ENCODE peak calls at places on chromosome 18, in seven cellular contexts. B, V, U, Z, F, O and A are unnamed samples.

GRCh38 chr18:23588836-23589560 is 2.7 kb upstream of the NPC1 start:
- DNase-seq in B (peak), V (no peak), U (peak), Z (no peak), F (no peak), O (no peak), A (no peak)

GRCh38 chr18:68549257-68549871 is 165.5 kb downstream of the TMX3 start:
- DNase-seq in B (peak), V (no peak), U (peak), Z (no peak), F (peak), O (no peak), A (no peak)

GRCh38 chr18:61851940-61852451 is 40.8 kb downstream of the RNF152 start:
- DNase-seq in B (peak), V (no peak), U (peak), Z (no peak), F (peak), O (no peak), A (no peak)

GRCh38 chr18:28767201-28767600 is 590.3 kb upstream of the CDH2 start:
- DNase-seq in B (peak), V (no peak), U (peak), Z (no peak), F (peak), O (no peak), A (no peak)

GRCh38 chr18:80233201-80233835 is 14.0 kb downstream of the PARD6G start:
- DNase-seq in B (no peak), V (no peak), U (no peak), Z (no peak), F (no peak), O (no peak), A (no peak)

GRCh38 chr18:23694642-23695430 is 5.6 kb downstream of the LAMA3 start:
- DNase-seq in B (no peak), V (no peak), U (no peak), Z (no peak), F (no peak), O (no peak), A (no peak)

GRCh38 chr18:658947-659533 is 1.6 kb downstream of the TYMS start:
- DNase-seq in B (no peak), V (no peak), U (no peak), Z (no peak), F (no peak), O (no peak), A (no peak)

GRCh38 chr18:34659579-34660517 is 50.2 kb upstream of the DTNA start:
- DNase-seq in B (peak), V (no peak), U (peak), Z (no peak), F (peak), O (peak), A (peak)

GRCh38 chr18:54250846-54251251 is 18.5 kb upstream of the POLI start:
- DNase-seq in B (no peak), V (no peak), U (no peak), Z (no peak), F (no peak), O (no peak), A (no peak)

GRCh38 chr18:13003466-13003896 is 12.3 kb downstream of the CEP192 start:
- DNase-seq in B (peak), V (no peak), U (peak), Z (no peak), F (peak), O (peak), A (no peak)

GRCh38 chr18:58949031-58949430 is 84.4 kb downstream of the ZNF532 start:
- DNase-seq in B (no peak), V (no peak), U (no peak), Z (no peak), F (no peak), O (no peak), A (no peak)

GRCh38 chr18:49238433-49239042 is 221.9 kb downstream of the DYM start:
- DNase-seq in B (peak), V (no peak), U (peak), Z (no peak), F (peak), O (peak), A (no peak)

GRCh38 chr18:50806208-50806616 is 13.6 kb downstream of the MRO start:
- DNase-seq in B (peak), V (no peak), U (no peak), Z (no peak), F (no peak), O (peak), A (peak)

GRCh38 chr18:28168725-28169124 is 8.2 kb downstream of the CDH2 start:
- DNase-seq in B (no peak), V (no peak), U (no peak), Z (no peak), F (no peak), O (no peak), A (no peak)

GRCh38 chr18:37617623-37618022 is 52.0 kb upstream of the CELF4 start:
- DNase-seq in B (no peak), V (no peak), U (no peak), Z (no peak), F (no peak), O (no peak), A (no peak)

GRCh38 chr18:69357590-69357989 is 43.1 kb upstream of the DOK6 start:
- DNase-seq in B (no peak), V (no peak), U (no peak), Z (no peak), F (no peak), O (no peak), A (no peak)

GRCh38 chr18:1103567-1103966 is 198.9 kb downstream of the ADCYAP1 start:
- DNase-seq in B (no peak), V (no peak), U (no peak), Z (no peak), F (no peak), O (no peak), A (no peak)

GRCh38 chr18:43692291-43692690 is 415.0 kb upstream of the SYT4 start:
- DNase-seq in B (peak), V (no peak), U (peak), Z (no peak), F (peak), O (no peak), A (no peak)

GRCh38 chr18:55510809-55511208 is 77.2 kb downstream of the TCF4 start:
- DNase-seq in B (peak), V (no peak), U (peak), Z (no peak), F (peak), O (no peak), A (no peak)

GRCh38 chr18:46386788-46387187 is 270.2 kb downstream of the LOXHD1 start:
- DNase-seq in B (peak), V (no peak), U (peak), Z (no peak), F (no peak), O (peak), A (no peak)

GRCh38 chr18:49123431-49123830 is 172.7 kb upstream of the SMAD7 start:
- DNase-seq in B (no peak), V (no peak), U (peak), Z (no peak), F (no peak), O (no peak), A (no peak)

GRCh38 chr18:48838166-48838775 is 112.5 kb downstream of the SMAD7 start:
- DNase-seq in B (no peak), V (no peak), U (no peak), Z (no peak), F (no peak), O (no peak), A (peak)

GRCh38 chr18:43012951-43013350 is 102.5 kb downstream of the RIT2 start:
- DNase-seq in B (no peak), V (no peak), U (no peak), Z (no peak), F (peak), O (no peak), A (no peak)

GRCh38 chr18:7367336-7367735 is 136.4 kb downstream of the LRRC30 start:
- DNase-seq in B (no peak), V (no peak), U (no peak), Z (no peak), F (no peak), O (no peak), A (no peak)

GRCh38 chr18:23133860-23134779 is 1.2 kb upstream of the CABLES1 start:
- DNase-seq in B (no peak), V (no peak), U (no peak), Z (no peak), F (no peak), O (peak), A (peak)

GRCh38 chr18:32301976-32302743 is 112.3 kb downstream of the MEP1B start:
- DNase-seq in B (peak), V (no peak), U (peak), Z (no peak), F (peak), O (no peak), A (no peak)

GRCh38 chr18:24703316-24703715 is 242.9 kb downstream of the HRH4 start:
- DNase-seq in B (no peak), V (no peak), U (no peak), Z (no peak), F (no peak), O (no peak), A (no peak)

GRCh38 chr18:48393170-48393569 is 16.0 kb downstream of the ZBTB7C start:
- DNase-seq in B (no peak), V (no peak), U (no peak), Z (no peak), F (no peak), O (no peak), A (no peak)

GRCh38 chr18:10015941-10016819 is 102.4 kb downstream of the VAPA start:
- DNase-seq in B (peak), V (no peak), U (peak), Z (no peak), F (peak), O (peak), A (no peak)

GRCh38 chr18:36711813-36712444 is 116.9 kb downstream of the TPGS2 start:
- DNase-seq in B (peak), V (no peak), U (peak), Z (no peak), F (peak), O (no peak), A (no peak)

GRCh38 chr18:80166240-80166639 is 57.2 kb downstream of the ADNP2 start:
- DNase-seq in B (no peak), V (no peak), U (no peak), Z (no peak), F (no peak), O (no peak), A (peak)

GRCh38 chr18:26965206-26965605 is 99.7 kb upstream of the AQP4 start:
- DNase-seq in B (no peak), V (no peak), U (no peak), Z (no peak), F (no peak), O (no peak), A (no peak)

GRCh38 chr18:49548266-49548665 is 13.6 kb upstream of the LIPG start:
- DNase-seq in B (no peak), V (no peak), U (no peak), Z (no peak), F (peak), O (no peak), A (no peak)

GRCh38 chr18:25786778-25787177 is 303.6 kb downstream of the SS18 start:
- DNase-seq in B (peak), V (no peak), U (peak), Z (no peak), F (peak), O (no peak), A (no peak)

GRCh38 chr18:59705145-59705544 is 7.9 kb upstream of the CCBE1 start:
- DNase-seq in B (peak), V (no peak), U (peak), Z (no peak), F (peak), O (no peak), A (no peak)

GRCh38 chr18:63315879-63316278 is 3.7 kb downstream of the BCL2 start:
- DNase-seq in B (no peak), V (no peak), U (no peak), Z (no peak), F (no peak), O (no peak), A (no peak)
- H3K4me3 ChIP-seq in B (no peak), V (peak), U (peak), Z (peak), F (no peak), O (no peak), A (no peak)

GRCh38 chr18:2222270-2223185 is 348.8 kb downstream of the METTL4 start:
- DNase-seq in B (peak), V (no peak), U (no peak), Z (no peak), F (peak), O (peak), A (no peak)

GRCh38 chr18:2218101-2218500 is 353.2 kb downstream of the METTL4 start:
- DNase-seq in B (no peak), V (no peak), U (no peak), Z (no peak), F (peak), O (no peak), A (no peak)

GRCh38 chr18:2223394-2223793 is 347.9 kb downstream of the METTL4 start:
- DNase-seq in B (peak), V (no peak), U (no peak), Z (no peak), F (peak), O (peak), A (no peak)

GRCh38 chr18:2223859-2224258 is 347.4 kb downstream of the METTL4 start:
- DNase-seq in B (peak), V (no peak), U (peak), Z (no peak), F (peak), O (peak), A (no peak)
- H3K4me3 ChIP-seq in B (peak), V (no peak), U (peak), Z (no peak), F (peak), O (no peak), A (peak)

DNA sequence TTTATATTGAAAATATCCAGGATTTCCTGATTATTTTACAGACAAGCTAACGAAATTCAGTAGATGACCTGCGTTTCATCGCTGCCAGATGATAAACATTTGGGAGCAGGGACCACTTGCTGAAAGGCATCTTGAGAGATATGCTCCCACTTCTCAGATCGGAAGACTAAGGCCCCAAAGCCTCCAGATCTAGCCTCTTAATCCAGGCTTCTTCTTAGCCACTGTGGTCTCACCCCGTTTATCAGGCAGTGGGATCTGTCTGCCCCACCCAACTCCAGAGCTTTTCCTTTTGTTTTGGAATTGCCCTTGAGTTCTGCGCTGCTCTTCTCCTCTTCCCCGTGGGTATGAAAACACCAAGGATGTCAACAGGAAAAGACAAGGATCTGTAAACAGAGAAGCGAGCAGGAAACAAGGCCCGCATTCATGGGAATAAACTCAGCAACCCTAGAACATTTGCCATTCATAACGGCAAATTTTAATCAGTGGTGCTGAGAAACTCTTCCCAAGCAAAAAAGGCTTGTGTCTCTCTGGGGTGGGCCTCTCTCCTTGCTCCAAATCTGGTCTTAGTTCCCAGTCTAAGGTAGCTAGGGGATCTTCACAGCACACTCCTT is 21.4 kb downstream of the MYL12B start:
- DNase-seq in B (no peak), V (no peak), U (no peak), Z (no peak), F (no peak), O (no peak), A (no peak)
- H3K4me3 ChIP-seq in B (no peak), V (no peak), U (no peak), Z (no peak), F (no peak), O (no peak), A (peak)

GRCh38 chr18:45342653-45343052 is 272.6 kb upstream of the SLC14A2 start:
- DNase-seq in B (no peak), V (no peak), U (no peak), Z (no peak), F (no peak), O (no peak), A (no peak)
- H3K4me3 ChIP-seq in B (no peak), V (no peak), U (no peak), Z (no peak), F (no peak), O (no peak), A (no peak)

GRCh38 chr18:8607776-8608682 is 1.2 kb upstream of the RAB12 start:
- DNase-seq in B (peak), V (no peak), U (peak), Z (no peak), F (no peak), O (no peak), A (no peak)
- H3K4me3 ChIP-seq in B (peak), V (peak), U (peak), Z (no peak), F (peak), O (no peak), A (peak)

GRCh38 chr18:64799378-64799777 is 650.5 kb upstream of the LINC00305 start:
- DNase-seq in B (no peak), V (no peak), U (no peak), Z (no peak), F (no peak), O (no peak), A (no peak)
- H3K4me3 ChIP-seq in B (no peak), V (no peak), U (no peak), Z (no peak), F (no peak), O (no peak), A (no peak)

GRCh38 chr18:77069931-77070330 is 62.7 kb downstream of the MBP start:
- DNase-seq in B (no peak), V (peak), U (no peak), Z (peak), F (no peak), O (no peak), A (no peak)

GRCh38 chr18:77068321-77068841 is 64.2 kb downstream of the MBP start:
- DNase-seq in B (peak), V (peak), U (peak), Z (no peak), F (peak), O (no peak), A (no peak)

GRCh38 chr18:77067315-77068061 is 65.1 kb downstream of the MBP start:
- DNase-seq in B (peak), V (peak), U (peak), Z (peak), F (peak), O (no peak), A (peak)

GRCh38 chr18:77069482-77069881 is 63.1 kb downstream of the MBP start:
- DNase-seq in B (no peak), V (no peak), U (no peak), Z (no peak), F (no peak), O (no peak), A (no peak)

GRCh38 chr18:77068890-77069312 is 63.7 kb downstream of the MBP start:
- DNase-seq in B (no peak), V (no peak), U (peak), Z (no peak), F (no peak), O (no peak), A (no peak)
- H3K4me3 ChIP-seq in B (no peak), V (peak), U (peak), Z (peak), F (no peak), O (no peak), A (no peak)